ENCODE peak calls at places on chromosomes 12 and 14, in seven cellular contexts. W is HFF-Myc, P is NCI-H226, N is left kidney, E is left cardiac atrium, L is epithelial cell of esophagus, Q is stomach. B is an unnamed sample.

GRCh38 chr14:88204221-88204620 is 118.8 kb downstream of the KCNK10 start:
- DNase-seq in W (no peak), P (no peak), N (no peak), E (no peak), L (no peak), Q (no peak), B (no peak)

GRCh38 chr12:121124402-121125109 is 8.1 kb upstream of the P2RX7 start:
- DNase-seq in W (peak), P (peak), N (no peak), E (no peak), L (peak), Q (no peak), B (peak)

GRCh38 chr12:6947615-6948014 is 3.5 kb upstream of the PTPN6 start:
- DNase-seq in W (no peak), P (no peak), N (no peak), E (no peak), L (no peak), Q (no peak), B (no peak)

GRCh38 chr14:28677381-28677780 is 89.2 kb upstream of the FOXG1 start:
- DNase-seq in W (no peak), P (no peak), N (no peak), E (no peak), L (no peak), Q (no peak), B (no peak)

GRCh38 chr12:45585522-45586230 is 143.8 kb upstream of the ARID2 start:
- DNase-seq in W (no peak), P (no peak), N (no peak), E (no peak), L (no peak), Q (no peak), B (no peak)

GRCh38 chr12:53427905-53428594 is 4.4 kb downstream of the AMHR2 start:
- DNase-seq in W (peak), P (peak), N (no peak), E (no peak), L (peak), Q (no peak), B (peak)

GRCh38 chr14:44396226-44396625 is 110.9 kb downstream of the FSCB start:
- DNase-seq in W (no peak), P (no peak), N (no peak), E (no peak), L (peak), Q (no peak), B (peak)

GRCh38 chr14:34610101-34610500 is 19.8 kb downstream of the SNX6 start:
- DNase-seq in W (no peak), P (no peak), N (no peak), E (no peak), L (no peak), Q (no peak), B (no peak)

GRCh38 chr12:2395352-2395977 is 342.7 kb downstream of the CACNA1C start:
- DNase-seq in W (no peak), P (no peak), N (peak), E (peak), L (no peak), Q (peak), B (peak)

GRCh38 chr14:94401083-94401482 is 12.7 kb upstream of the SERPINA1 start:
- DNase-seq in W (no peak), P (no peak), N (no peak), E (no peak), L (peak), Q (no peak), B (peak)

GRCh38 chr14:64792231-64792630 is 87.5 kb downstream of the SPTB start:
- DNase-seq in W (no peak), P (no peak), N (no peak), E (no peak), L (no peak), Q (no peak), B (no peak)

GRCh38 chr14:92546347-92547053 is 32.9 kb downstream of the RIN3 start:
- DNase-seq in W (peak), P (no peak), N (peak), E (no peak), L (no peak), Q (no peak), B (peak)

GRCh38 chr12:71233083-71233482 is 75.3 kb upstream of the TSPAN8 start:
- DNase-seq in W (no peak), P (no peak), N (no peak), E (no peak), L (no peak), Q (no peak), B (no peak)

GRCh38 chr14:88384653-88385205 is 728 bp upstream of the SPATA7 start:
- DNase-seq in W (no peak), P (no peak), N (peak), E (no peak), L (peak), Q (no peak), B (peak)

B was measured in renal cortical epithelial cell.